ENCODE peak calls at places on chromosomes 16 and 17, in eight cellular contexts. One of them, this sample, is unnamed.

GRCh38 chr16:70396209-70396904 is 42.5 kb downstream of the ST3GAL2 start:
- DNase-seq in WTC11: no peak
- DNase-seq in NCI-H748 treated with DMSO at 0.1 percent for 48 hours: no peak
- DNase-seq in OCI-M1: peak; percentile 86
- DNase-seq in activated naive CD8-positive, alpha-beta T cell treated with anti-CD3 and anti-CD28 coated beads for 36 hours: no peak
- DNase-seq in putamen: no peak
- DNase-seq in progenitor cell of endocrine pancreas: no peak
- DNase-seq in T-helper 2 cell: no peak
- DNase-seq in this sample: no peak

GRCh38 chr16:12182202-12182601 is 205.7 kb downstream of the SNX29 start:
- DNase-seq in WTC11: no peak
- DNase-seq in NCI-H748 treated with DMSO at 0.1 percent for 48 hours: no peak
- DNase-seq in OCI-M1: no peak
- DNase-seq in activated naive CD8-positive, alpha-beta T cell treated with anti-CD3 and anti-CD28 coated beads for 36 hours: no peak
- DNase-seq in putamen: no peak
- DNase-seq in progenitor cell of endocrine pancreas: no peak
- DNase-seq in T-helper 2 cell: no peak
- DNase-seq in this sample: no peak

GRCh38 chr17:16926061-16926511 is 45.8 kb downstream of the TNFRSF13B start:
- DNase-seq in WTC11: peak; percentile 4
- DNase-seq in NCI-H748 treated with DMSO at 0.1 percent for 48 hours: no peak
- DNase-seq in OCI-M1: no peak
- DNase-seq in activated naive CD8-positive, alpha-beta T cell treated with anti-CD3 and anti-CD28 coated beads for 36 hours: no peak
- DNase-seq in putamen: no peak
- DNase-seq in progenitor cell of endocrine pancreas: no peak
- DNase-seq in T-helper 2 cell: no peak
- DNase-seq in this sample: no peak

GRCh38 chr17:33202011-33202410 is 91.1 kb downstream of the ASIC2 start:
- DNase-seq in WTC11: peak; percentile 35
- DNase-seq in NCI-H748 treated with DMSO at 0.1 percent for 48 hours: no peak
- DNase-seq in OCI-M1: no peak
- DNase-seq in activated naive CD8-positive, alpha-beta T cell treated with anti-CD3 and anti-CD28 coated beads for 36 hours: no peak
- DNase-seq in putamen: no peak
- DNase-seq in progenitor cell of endocrine pancreas: no peak
- DNase-seq in T-helper 2 cell: no peak
- DNase-seq in this sample: no peak

GRCh38 chr17:72804949-72805348 is 287.5 kb downstream of the SLC39A11 start:
- DNase-seq in WTC11: no peak
- DNase-seq in NCI-H748 treated with DMSO at 0.1 percent for 48 hours: no peak
- DNase-seq in OCI-M1: no peak
- DNase-seq in activated naive CD8-positive, alpha-beta T cell treated with anti-CD3 and anti-CD28 coated beads for 36 hours: no peak
- DNase-seq in putamen: no peak
- DNase-seq in progenitor cell of endocrine pancreas: no peak
- DNase-seq in T-helper 2 cell: no peak
- DNase-seq in this sample: no peak

GRCh38 chr17:67137026-67137370 is 92.6 kb downstream of the CACNG1 start:
- DNase-seq in WTC11: no peak
- DNase-seq in NCI-H748 treated with DMSO at 0.1 percent for 48 hours: no peak
- DNase-seq in OCI-M1: no peak
- DNase-seq in activated naive CD8-positive, alpha-beta T cell treated with anti-CD3 and anti-CD28 coated beads for 36 hours: no peak
- DNase-seq in putamen: no peak
- DNase-seq in progenitor cell of endocrine pancreas: no peak
- DNase-seq in T-helper 2 cell: no peak
- DNase-seq in this sample: no peak

GRCh38 chr16:82031116-82032084 is 3.7 kb upstream of the HSD17B2 start:
- DNase-seq in WTC11: no peak
- DNase-seq in NCI-H748 treated with DMSO at 0.1 percent for 48 hours: peak; percentile 63
- DNase-seq in OCI-M1: peak; percentile 65
- DNase-seq in activated naive CD8-positive, alpha-beta T cell treated with anti-CD3 and anti-CD28 coated beads for 36 hours: no peak
- DNase-seq in putamen: peak; percentile 33
- DNase-seq in progenitor cell of endocrine pancreas: no peak
- DNase-seq in T-helper 2 cell: no peak
- DNase-seq in this sample: peak; percentile 65

GRCh38 chr16:21603920-21604319 is 4.5 kb downstream of the METTL9 start:
- DNase-seq in WTC11: no peak
- DNase-seq in NCI-H748 treated with DMSO at 0.1 percent for 48 hours: no peak
- DNase-seq in OCI-M1: no peak
- DNase-seq in activated naive CD8-positive, alpha-beta T cell treated with anti-CD3 and anti-CD28 coated beads for 36 hours: no peak
- DNase-seq in putamen: no peak
- DNase-seq in progenitor cell of endocrine pancreas: no peak
- DNase-seq in T-helper 2 cell: no peak
- DNase-seq in this sample: no peak

GRCh38 chr17:47257651-47258339 is 4.2 kb downstream of the ITGB3 start:
- DNase-seq in WTC11: no peak
- DNase-seq in NCI-H748 treated with DMSO at 0.1 percent for 48 hours: no peak
- DNase-seq in OCI-M1: peak; percentile 95
- DNase-seq in activated naive CD8-positive, alpha-beta T cell treated with anti-CD3 and anti-CD28 coated beads for 36 hours: no peak
- DNase-seq in putamen: no peak
- DNase-seq in progenitor cell of endocrine pancreas: no peak
- DNase-seq in T-helper 2 cell: no peak
- DNase-seq in this sample: peak; percentile 91

GRCh38 chr17:40560592-40561293 is 4.5 kb downstream of the CCR7 start:
- DNase-seq in WTC11: peak; percentile 4
- DNase-seq in NCI-H748 treated with DMSO at 0.1 percent for 48 hours: no peak
- DNase-seq in OCI-M1: peak; percentile 89
- DNase-seq in activated naive CD8-positive, alpha-beta T cell treated with anti-CD3 and anti-CD28 coated beads for 36 hours: peak; percentile 85
- DNase-seq in putamen: no peak
- DNase-seq in progenitor cell of endocrine pancreas: peak; percentile 3
- DNase-seq in T-helper 2 cell: peak; percentile 56
- DNase-seq in this sample: no peak

GRCh38 chr17:68863091-68863652 is 92.0 kb downstream of the ABCA8 start:
- DNase-seq in WTC11: no peak
- DNase-seq in NCI-H748 treated with DMSO at 0.1 percent for 48 hours: no peak
- DNase-seq in OCI-M1: no peak
- DNase-seq in activated naive CD8-positive, alpha-beta T cell treated with anti-CD3 and anti-CD28 coated beads for 36 hours: no peak
- DNase-seq in putamen: no peak
- DNase-seq in progenitor cell of endocrine pancreas: no peak
- DNase-seq in T-helper 2 cell: no peak
- DNase-seq in this sample: no peak

GRCh38 chr17:7355053-7355452 is at the start of gene TMEM95:
- DNase-seq in WTC11: no peak
- DNase-seq in NCI-H748 treated with DMSO at 0.1 percent for 48 hours: no peak
- DNase-seq in OCI-M1: no peak
- DNase-seq in activated naive CD8-positive, alpha-beta T cell treated with anti-CD3 and anti-CD28 coated beads for 36 hours: no peak
- DNase-seq in putamen: peak; percentile 78
- DNase-seq in progenitor cell of endocrine pancreas: no peak
- DNase-seq in T-helper 2 cell: no peak
- DNase-seq in this sample: peak; percentile 17

GRCh38 chr16:28951410-28951943 is 740 bp downstream of the NFATC2IP start:
- DNase-seq in WTC11: peak; percentile 41
- DNase-seq in NCI-H748 treated with DMSO at 0.1 percent for 48 hours: no peak
- DNase-seq in OCI-M1: peak; percentile 44
- DNase-seq in activated naive CD8-positive, alpha-beta T cell treated with anti-CD3 and anti-CD28 coated beads for 36 hours: no peak
- DNase-seq in putamen: no peak
- DNase-seq in progenitor cell of endocrine pancreas: no peak
- DNase-seq in T-helper 2 cell: no peak
- DNase-seq in this sample: peak; percentile 36

GRCh38 chr17:7803981-7804380 is 30.0 kb upstream of the KDM6B start:
- DNase-seq in WTC11: no peak
- DNase-seq in NCI-H748 treated with DMSO at 0.1 percent for 48 hours: no peak
- DNase-seq in OCI-M1: no peak
- DNase-seq in activated naive CD8-positive, alpha-beta T cell treated with anti-CD3 and anti-CD28 coated beads for 36 hours: no peak
- DNase-seq in putamen: no peak
- DNase-seq in progenitor cell of endocrine pancreas: no peak
- DNase-seq in T-helper 2 cell: no peak
- DNase-seq in this sample: peak; percentile 46

GRCh38 chr17:74243013-74243755 is 29.8 kb downstream of the TTYH2 start:
- DNase-seq in WTC11: no peak
- DNase-seq in NCI-H748 treated with DMSO at 0.1 percent for 48 hours: no peak
- DNase-seq in OCI-M1: no peak
- DNase-seq in activated naive CD8-positive, alpha-beta T cell treated with anti-CD3 and anti-CD28 coated beads for 36 hours: no peak
- DNase-seq in putamen: no peak
- DNase-seq in progenitor cell of endocrine pancreas: no peak
- DNase-seq in T-helper 2 cell: no peak
- DNase-seq in this sample: no peak

GRCh38 chr16:23194497-23195221 is 12.1 kb downstream of the SCNN1G start:
- DNase-seq in WTC11: no peak
- DNase-seq in NCI-H748 treated with DMSO at 0.1 percent for 48 hours: no peak
- DNase-seq in OCI-M1: no peak
- DNase-seq in activated naive CD8-positive, alpha-beta T cell treated with anti-CD3 and anti-CD28 coated beads for 36 hours: no peak
- DNase-seq in putamen: no peak
- DNase-seq in progenitor cell of endocrine pancreas: no peak
- DNase-seq in T-helper 2 cell: no peak
- DNase-seq in this sample: no peak

GRCh38 chr16:49464093-49464492 is 90.5 kb downstream of the C16orf78 start:
- DNase-seq in WTC11: no peak
- DNase-seq in NCI-H748 treated with DMSO at 0.1 percent for 48 hours: no peak
- DNase-seq in OCI-M1: no peak
- DNase-seq in activated naive CD8-positive, alpha-beta T cell treated with anti-CD3 and anti-CD28 coated beads for 36 hours: no peak
- DNase-seq in putamen: no peak
- DNase-seq in progenitor cell of endocrine pancreas: no peak
- DNase-seq in T-helper 2 cell: no peak
- DNase-seq in this sample: no peak